ENCODE peak calls at places on chromosomes 3 and 15, in ten cellular contexts. Q is Caco-2; Y is activated CD4-positive, alpha-beta T cell treated with anti-CD3 and anti-CD28 coated beads, Interleukin-2, amount 50 U/mL, for 48 hours; I is fibroblast of lung; F is effector CD8-positive, alpha-beta T cell; J is NCI-H524; O is Daoy; P is fibroblast of mammary gland; H is activated T-cell treated with anti-CD3 and anti-CD28 coated beads for 1 hour; K is Kasumi-1. B is an unnamed sample.

GRCh38 chr3:159604151-159604581 is 384.5 kb upstream of the IL12A start:
- DNase-seq in Q (no peak), Y (no peak), I (peak), F (no peak), J (no peak), O (peak), P (peak), H (no peak), K (no peak), B (peak)

GRCh38 chr3:38054166-38054991 is 15.4 kb downstream of the DLEC1 start:
- DNase-seq in Q (no peak), Y (no peak), I (no peak), F (no peak), J (peak), O (no peak), P (no peak), H (no peak), K (no peak), B (no peak)

GRCh38 chr3:186213946-186214345 is 105.1 kb upstream of the ETV5 start:
- DNase-seq in Q (no peak), Y (no peak), I (no peak), F (no peak), J (no peak), O (no peak), P (peak), H (no peak), K (no peak), B (no peak)

GRCh38 chr3:134708025-134708597 is 57.3 kb upstream of the KY start:
- DNase-seq in Q (no peak), Y (no peak), I (no peak), F (no peak), J (no peak), O (peak), P (peak), H (no peak), K (no peak), B (peak)

GRCh38 chr3:37227870-37228549 is 53.6 kb upstream of the LRRFIP2 start:
- DNase-seq in Q (no peak), Y (no peak), I (no peak), F (no peak), J (no peak), O (no peak), P (no peak), H (no peak), K (no peak), B (no peak)

GRCh38 chr15:48096813-48097212 is 24.0 kb upstream of the SLC24A5 start:
- DNase-seq in Q (no peak), Y (no peak), I (peak), F (no peak), J (no peak), O (peak), P (peak), H (no peak), K (no peak), B (no peak)

GRCh38 chr3:181716916-181717315 is 5.2 kb downstream of the SOX2 start:
- DNase-seq in Q (no peak), Y (no peak), I (no peak), F (no peak), J (no peak), O (no peak), P (no peak), H (no peak), K (no peak), B (peak)

GRCh38 chr3:17160597-17160996 is 275.8 kb downstream of the PLCL2 start:
- DNase-seq in Q (no peak), Y (no peak), I (no peak), F (no peak), J (no peak), O (no peak), P (no peak), H (no peak), K (no peak), B (no peak)

GRCh38 chr3:11238057-11238456 is 34.1 kb upstream of the ATG7 start:
- DNase-seq in Q (no peak), Y (peak), I (peak), F (no peak), J (no peak), O (peak), P (peak), H (no peak), K (no peak), B (no peak)

GRCh38 chr3:46866032-46866595 is 2.9 kb upstream of the MYL3 start:
- DNase-seq in Q (no peak), Y (no peak), I (no peak), F (no peak), J (no peak), O (no peak), P (no peak), H (no peak), K (no peak), B (no peak)

GRCh38 chr3:162122405-162122804 is 625.8 kb downstream of the OTOL1 start:
- DNase-seq in Q (no peak), Y (no peak), I (peak), F (no peak), J (no peak), O (no peak), P (peak), H (no peak), K (no peak), B (no peak)

GRCh38 chr3:39501982-39502837 is 34.7 kb downstream of the MOBP start:
- DNase-seq in Q (no peak), Y (no peak), I (no peak), F (no peak), J (peak), O (peak), P (no peak), H (no peak), K (peak), B (no peak)

GRCh38 chr3:172675371-172676193 is 35.3 kb downstream of the NCEH1 start:
- DNase-seq in Q (no peak), Y (no peak), I (peak), F (no peak), J (peak), O (peak), P (peak), H (no peak), K (peak), B (peak)

GRCh38 chr3:43094851-43095250 is 11.0 kb downstream of the POMGNT2 start:
- DNase-seq in Q (no peak), Y (no peak), I (no peak), F (no peak), J (peak), O (no peak), P (no peak), H (no peak), K (no peak), B (no peak)

GRCh38 chr3:13125092-13126015 is 52.1 kb upstream of the IQSEC1 start:
- DNase-seq in Q (peak), Y (no peak), I (no peak), F (no peak), J (no peak), O (no peak), P (no peak), H (no peak), K (no peak), B (no peak)

GRCh38 chr15:56844892-56845291 is 73.6 kb upstream of the TCF12 start:
- DNase-seq in Q (no peak), Y (no peak), I (no peak), F (no peak), J (no peak), O (no peak), P (no peak), H (no peak), K (no peak), B (no peak)

GRCh38 chr15:78023081-78023665 is 54.3 kb downstream of the TBC1D2B start:
- DNase-seq in Q (no peak), Y (no peak), I (no peak), F (no peak), J (no peak), O (no peak), P (no peak), H (no peak), K (no peak), B (no peak)

GRCh38 chr15:33915571-33916407 is 52.5 kb upstream of the CHRM5 start:
- DNase-seq in Q (peak), Y (no peak), I (no peak), F (no peak), J (no peak), O (peak), P (peak), H (no peak), K (no peak), B (no peak)

GRCh38 chr15:60643490-60644040 is 164.6 kb upstream of the ICE2 start:
- DNase-seq in Q (no peak), Y (no peak), I (no peak), F (no peak), J (no peak), O (no peak), P (no peak), H (no peak), K (no peak), B (no peak)

GRCh38 chr15:59334063-59334415 is 38.6 kb downstream of the MYO1E start:
- DNase-seq in Q (no peak), Y (no peak), I (no peak), F (no peak), J (no peak), O (no peak), P (no peak), H (no peak), K (no peak), B (no peak)

GRCh38 chr3:149610351-149611105 is 47.3 kb downstream of the WWTR1 start:
- DNase-seq in Q (no peak), Y (no peak), I (peak), F (no peak), J (no peak), O (no peak), P (no peak), H (no peak), K (no peak), B (no peak)